ENCODE peak calls at places on chromosomes 5 and 9, in nine cellular contexts. One of them, this sample, is unnamed.

GRCh38 chr9:126514037-126514821 is 99.5 kb upstream of the LMX1B start:
- DNase-seq in endothelial cell: peak
- DNase-seq in B cell: peak
- DNase-seq in ovary: peak
- DNase-seq in uterus: peak
- DNase-seq in coronary artery: no peak
- DNase-seq in heart right ventricle: peak
- DNase-seq in activated CD8-positive, alpha-beta T cell treated with anti-CD3 and anti-CD28 coated beads for 36 hours: peak
- DNase-seq in right atrium auricular region: no peak
- DNase-seq in this sample: peak

GRCh38 chr5:116454417-116454927 is 120.2 kb downstream of the SEMA6A start:
- DNase-seq in ovary: no peak
- DNase-seq in heart right ventricle: no peak
- DNase-seq in activated CD8-positive, alpha-beta T cell treated with anti-CD3 and anti-CD28 coated beads for 36 hours: peak
- DNase-seq in right atrium auricular region: no peak
- DNase-seq in endothelial cell: no peak
- DNase-seq in B cell: no peak
- DNase-seq in uterus: no peak
- DNase-seq in coronary artery: no peak
- DNase-seq in this sample: peak

GRCh38 chr9:18741880-18742279 is 267.9 kb downstream of the ADAMTSL1 start:
- DNase-seq in endothelial cell: no peak
- DNase-seq in activated CD8-positive, alpha-beta T cell treated with anti-CD3 and anti-CD28 coated beads for 36 hours: no peak
- DNase-seq in right atrium auricular region: no peak
- DNase-seq in uterus: no peak
- DNase-seq in coronary artery: no peak
- DNase-seq in heart right ventricle: no peak
- DNase-seq in ovary: no peak
- DNase-seq in B cell: no peak
- DNase-seq in this sample: no peak

GRCh38 chr9:129557192-129558036 is 63.5 kb downstream of the C9orf50 start:
- DNase-seq in B cell: no peak
- DNase-seq in coronary artery: no peak
- DNase-seq in heart right ventricle: no peak
- DNase-seq in uterus: no peak
- DNase-seq in ovary: peak
- DNase-seq in activated CD8-positive, alpha-beta T cell treated with anti-CD3 and anti-CD28 coated beads for 36 hours: no peak
- DNase-seq in endothelial cell: peak
- DNase-seq in right atrium auricular region: no peak
- DNase-seq in this sample: no peak

GRCh38 chr9:22446950-22447606 is 454 bp downstream of the DMRTA1 start:
- DNase-seq in uterus: peak
- DNase-seq in B cell: peak
- DNase-seq in right atrium auricular region: no peak
- DNase-seq in coronary artery: peak
- DNase-seq in activated CD8-positive, alpha-beta T cell treated with anti-CD3 and anti-CD28 coated beads for 36 hours: peak
- DNase-seq in heart right ventricle: peak
- DNase-seq in ovary: peak
- DNase-seq in endothelial cell: peak
- DNase-seq in this sample: peak

GRCh38 chr5:434443-435146 is 8.4 kb upstream of the EXOC3 start:
- DNase-seq in coronary artery: no peak
- DNase-seq in ovary: no peak
- DNase-seq in heart right ventricle: no peak
- DNase-seq in right atrium auricular region: no peak
- DNase-seq in B cell: no peak
- DNase-seq in endothelial cell: no peak
- DNase-seq in uterus: no peak
- DNase-seq in activated CD8-positive, alpha-beta T cell treated with anti-CD3 and anti-CD28 coated beads for 36 hours: no peak
- DNase-seq in this sample: no peak

GRCh38 chr5:172672696-172673095 is 31.6 kb downstream of the NEURL1B start:
- DNase-seq in uterus: no peak
- DNase-seq in heart right ventricle: no peak
- DNase-seq in B cell: no peak
- DNase-seq in endothelial cell: no peak
- DNase-seq in right atrium auricular region: no peak
- DNase-seq in ovary: no peak
- DNase-seq in activated CD8-positive, alpha-beta T cell treated with anti-CD3 and anti-CD28 coated beads for 36 hours: no peak
- DNase-seq in coronary artery: no peak
- DNase-seq in this sample: no peak

GRCh38 chr5:68562308-68562707 is 346.8 kb downstream of the PIK3R1 start:
- DNase-seq in uterus: peak
- DNase-seq in right atrium auricular region: no peak
- DNase-seq in heart right ventricle: no peak
- DNase-seq in activated CD8-positive, alpha-beta T cell treated with anti-CD3 and anti-CD28 coated beads for 36 hours: no peak
- DNase-seq in endothelial cell: no peak
- DNase-seq in B cell: no peak
- DNase-seq in ovary: peak
- DNase-seq in coronary artery: no peak
- DNase-seq in this sample: no peak

GRCh38 chr5:123673107-123673506 is 161.1 kb downstream of the CSNK1G3 start:
- DNase-seq in endothelial cell: no peak
- DNase-seq in B cell: no peak
- DNase-seq in activated CD8-positive, alpha-beta T cell treated with anti-CD3 and anti-CD28 coated beads for 36 hours: no peak
- DNase-seq in right atrium auricular region: no peak
- DNase-seq in uterus: no peak
- DNase-seq in heart right ventricle: no peak
- DNase-seq in ovary: no peak
- DNase-seq in coronary artery: no peak
- DNase-seq in this sample: no peak

GRCh38 chr5:123672067-123672466 is 160.1 kb downstream of the CSNK1G3 start:
- DNase-seq in right atrium auricular region: no peak
- DNase-seq in ovary: no peak
- DNase-seq in B cell: no peak
- DNase-seq in heart right ventricle: no peak
- DNase-seq in uterus: no peak
- DNase-seq in endothelial cell: no peak
- DNase-seq in coronary artery: no peak
- DNase-seq in activated CD8-positive, alpha-beta T cell treated with anti-CD3 and anti-CD28 coated beads for 36 hours: no peak
- DNase-seq in this sample: no peak

GRCh38 chr5:123665822-123666371 is 153.9 kb downstream of the CSNK1G3 start:
- DNase-seq in uterus: no peak
- DNase-seq in right atrium auricular region: no peak
- DNase-seq in ovary: no peak
- DNase-seq in B cell: no peak
- DNase-seq in coronary artery: no peak
- DNase-seq in endothelial cell: no peak
- DNase-seq in heart right ventricle: no peak
- DNase-seq in activated CD8-positive, alpha-beta T cell treated with anti-CD3 and anti-CD28 coated beads for 36 hours: no peak
- DNase-seq in this sample: no peak

DNA sequence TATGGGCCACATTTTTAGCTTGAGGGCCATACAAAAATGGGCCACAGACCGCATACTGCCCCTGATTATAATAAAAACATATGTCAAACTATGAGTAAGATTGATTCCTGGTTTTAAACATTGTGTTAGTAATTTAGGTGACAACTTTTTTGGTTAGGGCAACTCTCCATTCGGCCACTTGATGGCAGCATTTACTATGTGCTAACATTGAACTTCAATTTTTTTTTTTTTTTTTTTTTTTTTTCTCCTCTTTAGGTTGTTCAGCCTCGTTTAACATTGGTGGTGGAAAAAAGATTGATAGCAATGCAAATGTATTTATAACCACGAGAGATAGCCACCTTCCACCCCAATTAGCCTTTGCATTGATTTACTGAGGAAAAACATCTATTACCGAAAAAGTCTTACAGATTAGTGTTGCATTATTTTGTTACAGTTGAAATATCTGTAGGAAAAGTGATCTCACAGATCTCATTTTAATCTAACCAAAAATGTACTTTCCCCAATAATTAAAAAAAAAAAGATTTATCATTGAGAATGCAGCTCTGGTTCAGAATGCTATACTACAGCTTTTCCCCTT is 159.1 kb downstream of the CSNK1G3 start:
- DNase-seq in ovary: peak
- DNase-seq in endothelial cell: peak
- DNase-seq in uterus: peak
- DNase-seq in coronary artery: no peak
- DNase-seq in B cell: peak
- DNase-seq in heart right ventricle: no peak
- DNase-seq in right atrium auricular region: no peak
- DNase-seq in activated CD8-positive, alpha-beta T cell treated with anti-CD3 and anti-CD28 coated beads for 36 hours: peak
- DNase-seq in this sample: peak
- TF ChIP-seq CTCF in ovary: peak
- TF ChIP-seq CTCF in endothelial cell: peak
- TF ChIP-seq CTCF in uterus: peak
- TF ChIP-seq CTCF in coronary artery: peak
- TF ChIP-seq CTCF in B cell: peak
- TF ChIP-seq CTCF in heart right ventricle: peak
- TF ChIP-seq CTCF in right atrium auricular region: peak
- TF ChIP-seq CTCF in activated CD8-positive, alpha-beta T cell treated with anti-CD3 and anti-CD28 coated beads for 36 hours: peak
- TF ChIP-seq CTCF in this sample: peak

DNA sequence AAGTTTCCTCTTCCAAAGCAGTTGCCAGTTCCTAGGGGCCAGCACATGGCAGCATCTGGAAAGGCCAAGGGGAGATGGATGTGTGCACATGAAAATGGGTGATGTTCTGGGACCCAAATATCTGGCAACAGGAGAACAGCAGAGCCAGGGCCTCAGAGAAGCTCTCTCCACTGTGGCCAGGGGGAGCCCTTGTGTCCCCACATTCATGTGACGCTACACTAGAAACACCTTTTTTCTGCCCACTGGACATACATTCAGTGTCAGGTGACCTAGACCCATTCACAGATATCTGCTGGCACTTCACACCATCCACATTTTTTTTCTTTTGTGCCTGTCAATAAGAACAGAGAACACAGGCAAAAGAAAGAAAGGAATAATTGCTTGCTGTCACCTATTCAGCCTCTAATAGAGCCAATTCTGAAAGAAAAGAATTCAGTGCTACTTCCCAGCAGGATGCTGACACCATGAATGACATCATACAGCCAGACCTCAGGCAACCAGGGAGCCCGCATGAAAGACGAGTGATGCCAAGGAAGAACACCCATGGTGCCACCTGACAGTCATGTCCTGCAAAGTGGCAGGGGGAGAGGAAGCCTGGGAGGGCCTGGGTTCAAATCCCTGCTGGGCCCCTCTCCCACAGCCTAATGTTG is 205.1 kb upstream of the TAS2R1 start:
- DNase-seq in B cell: no peak
- DNase-seq in coronary artery: no peak
- DNase-seq in uterus: no peak
- DNase-seq in endothelial cell: peak
- DNase-seq in ovary: no peak
- DNase-seq in right atrium auricular region: no peak
- DNase-seq in heart right ventricle: no peak
- DNase-seq in activated CD8-positive, alpha-beta T cell treated with anti-CD3 and anti-CD28 coated beads for 36 hours: no peak
- DNase-seq in this sample: no peak
- TF ChIP-seq CTCF in B cell: no peak
- TF ChIP-seq CTCF in coronary artery: no peak
- TF ChIP-seq CTCF in uterus: no peak
- TF ChIP-seq CTCF in endothelial cell: no peak
- TF ChIP-seq CTCF in ovary: no peak
- TF ChIP-seq CTCF in right atrium auricular region: no peak
- TF ChIP-seq CTCF in heart right ventricle: no peak
- TF ChIP-seq CTCF in activated CD8-positive, alpha-beta T cell treated with anti-CD3 and anti-CD28 coated beads for 36 hours: no peak
- TF ChIP-seq CTCF in this sample: no peak

GRCh38 chr5:150349681-150350275 is 7.7 kb upstream of the TCOF1 start:
- DNase-seq in uterus: no peak
- DNase-seq in B cell: no peak
- DNase-seq in heart right ventricle: no peak
- DNase-seq in endothelial cell: no peak
- DNase-seq in coronary artery: no peak
- DNase-seq in right atrium auricular region: no peak
- DNase-seq in activated CD8-positive, alpha-beta T cell treated with anti-CD3 and anti-CD28 coated beads for 36 hours: no peak
- DNase-seq in ovary: no peak
- DNase-seq in this sample: no peak

GRCh38 chr5:150352531-150353394 is 4.7 kb upstream of the TCOF1 start:
- DNase-seq in B cell: no peak
- DNase-seq in ovary: no peak
- DNase-seq in activated CD8-positive, alpha-beta T cell treated with anti-CD3 and anti-CD28 coated beads for 36 hours: no peak
- DNase-seq in right atrium auricular region: no peak
- DNase-seq in coronary artery: no peak
- DNase-seq in uterus: no peak
- DNase-seq in endothelial cell: no peak
- DNase-seq in heart right ventricle: no peak
- DNase-seq in this sample: no peak

GRCh38 chr5:150353395-150353675 is 4.2 kb upstream of the TCOF1 start:
- DNase-seq in B cell: no peak
- DNase-seq in heart right ventricle: no peak
- DNase-seq in right atrium auricular region: no peak
- DNase-seq in coronary artery: no peak
- DNase-seq in endothelial cell: no peak
- DNase-seq in activated CD8-positive, alpha-beta T cell treated with anti-CD3 and anti-CD28 coated beads for 36 hours: no peak
- DNase-seq in ovary: no peak
- DNase-seq in uterus: no peak
- DNase-seq in this sample: no peak

GRCh38 chr5:150347003-150347402 is 10.5 kb upstream of the TCOF1 start:
- DNase-seq in heart right ventricle: no peak
- DNase-seq in uterus: no peak
- DNase-seq in endothelial cell: no peak
- DNase-seq in activated CD8-positive, alpha-beta T cell treated with anti-CD3 and anti-CD28 coated beads for 36 hours: no peak
- DNase-seq in ovary: no peak
- DNase-seq in B cell: no peak
- DNase-seq in coronary artery: no peak
- DNase-seq in right atrium auricular region: no peak
- DNase-seq in this sample: no peak

DNA sequence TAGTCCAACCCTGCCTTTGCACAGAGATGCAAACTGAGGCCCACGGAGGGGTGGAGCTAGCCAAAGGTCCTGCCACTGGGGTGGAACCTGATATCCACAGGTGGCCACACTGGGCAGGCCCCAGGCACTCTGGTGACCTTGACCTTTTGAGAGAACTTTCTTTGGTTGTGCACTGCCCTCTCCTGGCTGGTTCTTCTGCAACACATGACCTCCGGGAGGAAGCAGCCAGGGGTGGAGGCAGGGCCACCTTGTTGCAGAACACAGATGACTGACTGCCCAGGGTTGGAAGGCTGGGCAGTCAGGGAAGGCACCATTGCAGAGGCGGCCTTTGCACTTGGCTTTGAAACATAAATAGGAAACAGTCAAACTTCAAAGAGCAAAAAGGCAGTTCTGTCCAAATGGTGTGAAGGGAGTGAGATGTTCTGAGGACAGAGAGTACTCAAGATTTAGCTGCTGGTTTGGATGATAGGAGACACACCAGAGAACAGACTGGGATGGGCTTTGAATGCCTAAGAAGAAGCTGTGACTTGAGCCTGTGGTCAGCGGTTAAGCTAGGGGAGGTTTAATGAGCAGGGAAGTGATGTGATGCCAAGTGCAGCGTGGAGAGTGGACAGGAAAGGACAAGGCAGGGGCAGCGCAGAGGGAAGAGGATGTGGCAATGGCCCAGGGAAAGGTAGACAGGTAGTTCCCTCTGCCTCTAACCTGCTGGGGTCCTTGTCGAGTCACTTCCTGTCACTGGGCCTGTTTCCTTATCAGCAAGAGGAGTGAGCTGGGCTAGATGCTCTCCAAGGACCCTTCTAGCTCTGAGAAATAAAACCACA is 6.8 kb upstream of the TCOF1 start:
- DNase-seq in B cell: peak
- DNase-seq in activated CD8-positive, alpha-beta T cell treated with anti-CD3 and anti-CD28 coated beads for 36 hours: peak
- DNase-seq in uterus: peak
- DNase-seq in heart right ventricle: peak
- DNase-seq in coronary artery: no peak
- DNase-seq in right atrium auricular region: peak
- DNase-seq in ovary: peak
- DNase-seq in endothelial cell: peak
- DNase-seq in this sample: peak
- TF ChIP-seq CTCF in B cell: no peak
- TF ChIP-seq CTCF in activated CD8-positive, alpha-beta T cell treated with anti-CD3 and anti-CD28 coated beads for 36 hours: peak
- TF ChIP-seq CTCF in uterus: peak
- TF ChIP-seq CTCF in heart right ventricle: peak
- TF ChIP-seq CTCF in coronary artery: peak
- TF ChIP-seq CTCF in right atrium auricular region: no peak
- TF ChIP-seq CTCF in ovary: peak
- TF ChIP-seq CTCF in endothelial cell: peak
- TF ChIP-seq CTCF in this sample: peak

DNA sequence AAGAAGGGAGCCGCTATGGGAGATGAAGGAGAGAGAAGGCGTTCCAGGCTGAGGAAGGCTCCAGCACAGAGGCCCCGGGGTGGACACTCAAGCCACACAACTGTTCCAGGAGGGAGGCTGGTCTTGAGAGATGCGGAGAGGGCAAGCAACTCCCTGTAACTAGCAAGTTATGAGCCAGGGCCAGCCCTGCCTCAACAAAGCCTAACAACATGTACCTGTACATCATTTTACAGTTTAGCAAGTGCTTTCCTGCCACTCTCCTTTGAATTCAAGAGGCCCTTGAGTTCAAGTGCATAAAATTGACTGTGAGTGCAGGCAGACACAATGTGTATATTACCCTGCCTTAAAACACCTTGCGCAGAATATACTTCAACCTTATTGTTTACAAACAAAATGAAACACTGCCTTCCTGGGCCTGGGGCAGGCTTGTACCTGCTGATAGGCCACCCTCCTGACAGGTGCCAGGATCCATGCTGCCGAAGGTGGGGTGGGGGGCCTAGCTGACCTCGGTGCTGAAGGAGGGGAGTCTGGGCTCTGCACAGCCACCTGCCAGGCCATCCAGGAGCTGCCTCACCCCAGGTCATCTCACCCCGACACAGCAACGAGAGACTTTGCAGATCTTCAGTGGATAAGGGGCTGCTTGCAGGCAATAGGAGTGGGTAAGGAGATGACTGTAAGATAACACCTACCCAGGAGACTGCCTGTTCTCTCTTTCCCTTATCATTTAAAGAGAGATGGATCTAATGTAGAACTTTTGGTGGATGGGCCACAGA is 80.0 kb downstream of the PPARGC1B start:
- DNase-seq in heart right ventricle: no peak
- DNase-seq in right atrium auricular region: no peak
- DNase-seq in uterus: no peak
- DNase-seq in endothelial cell: no peak
- DNase-seq in B cell: no peak
- DNase-seq in activated CD8-positive, alpha-beta T cell treated with anti-CD3 and anti-CD28 coated beads for 36 hours: no peak
- DNase-seq in ovary: no peak
- DNase-seq in coronary artery: no peak
- DNase-seq in this sample: no peak
- TF ChIP-seq CTCF in heart right ventricle: no peak
- TF ChIP-seq CTCF in right atrium auricular region: no peak
- TF ChIP-seq CTCF in uterus: no peak
- TF ChIP-seq CTCF in endothelial cell: no peak
- TF ChIP-seq CTCF in B cell: no peak
- TF ChIP-seq CTCF in activated CD8-positive, alpha-beta T cell treated with anti-CD3 and anti-CD28 coated beads for 36 hours: no peak
- TF ChIP-seq CTCF in ovary: no peak
- TF ChIP-seq CTCF in coronary artery: no peak
- TF ChIP-seq CTCF in this sample: no peak

This sample was measured in GM10248.